ENCODE peak calls at places on chromosome 4, in five cellular contexts. C, R, H, F and K are unnamed samples.

GRCh38 chr4:137125011-137125410 is 407.3 kb downstream of the PCDH18 start:
- DNase-seq in C (no peak), R (no peak), H (no peak), F (peak; percentile 23), K (no peak)

GRCh38 chr4:41957634-41958033 is 22.4 kb downstream of the TMEM33 start:
- DNase-seq in C (no peak), R (no peak), H (no peak), F (no peak), K (no peak)

GRCh38 chr4:94757192-94758140 is at the start of gene BMPR1B:
- DNase-seq in C (no peak), R (no peak), H (no peak), F (no peak), K (peak; percentile 42)

GRCh38 chr4:113064244-113064643 is 14.8 kb downstream of the ANK2 start:
- DNase-seq in C (no peak), R (no peak), H (no peak), F (no peak), K (no peak)

GRCh38 chr4:20916106-20916505 is 215.8 kb downstream of the PACRGL start:
- DNase-seq in C (no peak), R (no peak), H (no peak), F (no peak), K (no peak)

GRCh38 chr4:71472946-71473345 is 134.1 kb downstream of the SLC4A4 start:
- DNase-seq in C (no peak), R (no peak), H (no peak), F (peak; percentile 53), K (no peak)

GRCh38 chr4:16001484-16001858 is 38.5 kb upstream of the FGFBP2 start:
- DNase-seq in C (peak; percentile 56), R (peak; percentile 42), H (peak; percentile 51), F (no peak), K (peak; percentile 44)

GRCh38 chr4:114349543-114350175 is 248.9 kb upstream of the UGT8 start:
- DNase-seq in C (no peak), R (no peak), H (no peak), F (no peak), K (no peak)

GRCh38 chr4:159555873-159556272 is 453.0 kb downstream of the RAPGEF2 start:
- DNase-seq in C (no peak), R (no peak), H (no peak), F (no peak), K (no peak)

GRCh38 chr4:114905017-114905416 is 208.4 kb downstream of the NDST4 start:
- DNase-seq in C (no peak), R (no peak), H (no peak), F (no peak), K (no peak)

GRCh38 chr4:168955674-168956073 is 54.4 kb downstream of the CBR4 start:
- DNase-seq in C (no peak), R (no peak), H (no peak), F (no peak), K (no peak)

GRCh38 chr4:7770675-7771050 is 169.0 kb downstream of the AFAP1 start:
- DNase-seq in C (no peak), R (no peak), H (peak; percentile 33), F (no peak), K (no peak)

GRCh38 chr4:5409980-5410618 is 298.3 kb downstream of the EVC2 start:
- DNase-seq in C (no peak), R (no peak), H (no peak), F (no peak), K (no peak)

GRCh38 chr4:174134361-174134760 is 149.1 kb downstream of the FBXO8 start:
- DNase-seq in C (no peak), R (no peak), H (no peak), F (no peak), K (no peak)

GRCh38 chr4:142307857-142308256 is 538.2 kb downstream of the INPP4B start:
- DNase-seq in C (no peak), R (no peak), H (no peak), F (no peak), K (no peak)

GRCh38 chr4:113823291-113823659 is 61.7 kb upstream of the CAMK2D start:
- DNase-seq in C (no peak), R (no peak), H (no peak), F (no peak), K (no peak)

DNA sequence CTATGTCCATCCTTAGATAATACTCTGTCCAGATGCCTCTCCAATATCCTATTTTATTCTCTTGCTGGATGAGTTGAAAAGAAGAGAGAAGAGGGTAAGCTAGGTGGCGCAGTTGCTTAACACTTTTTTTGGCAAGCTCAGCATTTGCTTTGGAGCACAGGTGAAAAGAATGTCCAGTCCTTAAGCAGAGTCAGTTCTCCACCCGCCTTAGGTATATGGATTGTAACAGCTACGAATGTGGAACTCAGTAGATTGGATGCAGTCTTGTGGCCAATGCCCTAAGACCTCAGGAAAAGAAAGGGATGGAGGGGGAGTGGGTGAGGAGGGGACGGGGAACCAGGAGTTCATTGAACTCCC is 208.4 kb downstream of the NWD2 start:
- DNase-seq in C (no peak), R (peak; percentile 50), H (no peak), F (no peak), K (peak; percentile 34)
- TF ChIP-seq CTCF in C (peak; percentile 47), R (peak; percentile 69), H (peak; percentile 24), F (peak; percentile 25), K (peak; percentile 74)

DNA sequence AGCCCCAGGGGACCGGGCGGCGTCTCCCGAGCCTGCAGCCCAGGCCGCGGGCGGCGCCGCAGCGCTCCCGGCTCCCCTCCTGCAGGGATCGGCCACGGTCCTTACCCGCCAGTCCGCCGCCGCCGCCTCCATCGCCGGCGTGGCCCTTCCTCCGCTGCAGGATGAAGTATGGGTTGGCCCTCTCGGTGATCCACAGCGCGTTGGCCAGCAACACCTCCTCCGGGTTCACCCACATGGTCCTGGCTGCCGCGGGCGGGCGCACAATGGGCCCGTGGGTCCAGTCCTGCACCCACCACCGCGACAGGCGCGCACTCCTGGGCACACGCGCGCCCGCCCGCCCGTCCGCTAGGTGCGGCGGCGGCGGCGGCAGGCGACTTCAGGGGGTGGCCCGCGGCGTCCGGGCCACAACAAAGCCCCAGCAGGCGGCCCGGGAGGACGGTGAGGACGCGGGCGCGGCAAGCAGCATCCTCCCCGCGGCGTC is 334 bp downstream of the TBC1D9 start:
- DNase-seq in C (peak; percentile 73), R (no peak), H (peak; percentile 57), F (no peak), K (peak; percentile 53)
- TF ChIP-seq CTCF in C (no peak), R (no peak), H (no peak), F (no peak), K (peak; percentile 22)

GRCh38 chr4:128427832-128428366 is 140.3 kb upstream of the PGRMC2 start:
- DNase-seq in C (peak; percentile 61), R (peak; percentile 10), H (peak; percentile 62), F (peak; percentile 28), K (no peak)
- TF ChIP-seq CTCF in C (peak; percentile 44), R (peak; percentile 65), H (peak; percentile 22), F (peak; percentile 57), K (peak; percentile 49)

GRCh38 chr4:48877827-48878535 is 28.6 kb downstream of the OCIAD2 start:
- DNase-seq in C (no peak), R (no peak), H (no peak), F (no peak), K (no peak)
- TF ChIP-seq CTCF in C (no peak), R (no peak), H (no peak), F (no peak), K (no peak)

GRCh38 chr4:180028682-180029081 is 2214.5 kb upstream of the TENM3 start:
- DNase-seq in C (peak; percentile 44), R (no peak), H (no peak), F (no peak), K (peak; percentile 45)
- TF ChIP-seq CTCF in C (no peak), R (peak; percentile 26), H (no peak), F (no peak), K (peak; percentile 65)